ENCODE peak calls at places on chromosomes 3 and 15, in six cellular contexts. One of them, this sample, is unnamed.

GRCh38 chr3:32551087-32551486 is 19.6 kb downstream of the DYNC1LI1 start:
- DNase-seq in fibroblast of pulmonary artery: no peak
- DNase-seq in HFF-Myc: no peak
- DNase-seq in HepG2: no peak
- DNase-seq in Peyer's patch: no peak
- DNase-seq in fibroblast of mammary gland: no peak
- DNase-seq in this sample: no peak

GRCh38 chr15:61227269-61228024 is 1.7 kb downstream of the RORA start:
- DNase-seq in HFF-Myc: peak; percentile 17
- DNase-seq in fibroblast of mammary gland: peak; percentile 65
- DNase-seq in Peyer's patch: no peak
- DNase-seq in fibroblast of pulmonary artery: peak; percentile 40
- DNase-seq in HepG2: no peak
- DNase-seq in this sample: peak; percentile 30

GRCh38 chr15:49723981-49724380 is 103.1 kb downstream of the DTWD1 start:
- DNase-seq in fibroblast of pulmonary artery: no peak
- DNase-seq in HepG2: no peak
- DNase-seq in fibroblast of mammary gland: no peak
- DNase-seq in HFF-Myc: no peak
- DNase-seq in Peyer's patch: no peak
- DNase-seq in this sample: no peak

GRCh38 chr3:178203152-178203551 is 333.1 kb upstream of the KCNMB2 start:
- DNase-seq in HepG2: no peak
- DNase-seq in fibroblast of mammary gland: peak; percentile 51
- DNase-seq in fibroblast of pulmonary artery: peak; percentile 21
- DNase-seq in Peyer's patch: no peak
- DNase-seq in HFF-Myc: no peak
- DNase-seq in this sample: peak; percentile 46

GRCh38 chr3:94525039-94525438 is 462.2 kb downstream of the NSUN3 start:
- DNase-seq in fibroblast of mammary gland: peak; percentile 1
- DNase-seq in HepG2: peak; percentile 60
- DNase-seq in fibroblast of pulmonary artery: peak; percentile 30
- DNase-seq in HFF-Myc: no peak
- DNase-seq in Peyer's patch: no peak
- DNase-seq in this sample: peak; percentile 11

GRCh38 chr3:104510091-104510860 is 856.4 kb upstream of the ALCAM start:
- DNase-seq in fibroblast of pulmonary artery: peak; percentile 22
- DNase-seq in HFF-Myc: no peak
- DNase-seq in Peyer's patch: no peak
- DNase-seq in HepG2: no peak
- DNase-seq in fibroblast of mammary gland: no peak
- DNase-seq in this sample: no peak

GRCh38 chr3:194986208-194987043 is 284.5 kb downstream of the XXYLT1 start:
- DNase-seq in Peyer's patch: no peak
- DNase-seq in HepG2: peak; percentile 25
- DNase-seq in fibroblast of pulmonary artery: no peak
- DNase-seq in fibroblast of mammary gland: no peak
- DNase-seq in HFF-Myc: no peak
- DNase-seq in this sample: no peak

GRCh38 chr3:9022305-9022985 is 59.2 kb upstream of the RAD18 start:
- DNase-seq in HepG2: no peak
- DNase-seq in Peyer's patch: no peak
- DNase-seq in fibroblast of mammary gland: no peak
- DNase-seq in HFF-Myc: no peak
- DNase-seq in fibroblast of pulmonary artery: no peak
- DNase-seq in this sample: no peak

GRCh38 chr3:58323795-58324674 is 8.7 kb upstream of the PXK start:
- DNase-seq in fibroblast of pulmonary artery: no peak
- DNase-seq in Peyer's patch: no peak
- DNase-seq in HFF-Myc: no peak
- DNase-seq in HepG2: no peak
- DNase-seq in fibroblast of mammary gland: no peak
- DNase-seq in this sample: no peak

GRCh38 chr15:56082263-56082761 is 88.9 kb upstream of the NEDD4 start:
- DNase-seq in HFF-Myc: no peak
- DNase-seq in fibroblast of mammary gland: no peak
- DNase-seq in fibroblast of pulmonary artery: no peak
- DNase-seq in Peyer's patch: no peak
- DNase-seq in HepG2: no peak
- DNase-seq in this sample: no peak

GRCh38 chr3:120052685-120053084 is 41.6 kb downstream of the GSK3B start:
- DNase-seq in Peyer's patch: no peak
- DNase-seq in fibroblast of pulmonary artery: no peak
- DNase-seq in HepG2: no peak
- DNase-seq in HFF-Myc: no peak
- DNase-seq in fibroblast of mammary gland: peak; percentile 38
- DNase-seq in this sample: peak; percentile 6

DNA sequence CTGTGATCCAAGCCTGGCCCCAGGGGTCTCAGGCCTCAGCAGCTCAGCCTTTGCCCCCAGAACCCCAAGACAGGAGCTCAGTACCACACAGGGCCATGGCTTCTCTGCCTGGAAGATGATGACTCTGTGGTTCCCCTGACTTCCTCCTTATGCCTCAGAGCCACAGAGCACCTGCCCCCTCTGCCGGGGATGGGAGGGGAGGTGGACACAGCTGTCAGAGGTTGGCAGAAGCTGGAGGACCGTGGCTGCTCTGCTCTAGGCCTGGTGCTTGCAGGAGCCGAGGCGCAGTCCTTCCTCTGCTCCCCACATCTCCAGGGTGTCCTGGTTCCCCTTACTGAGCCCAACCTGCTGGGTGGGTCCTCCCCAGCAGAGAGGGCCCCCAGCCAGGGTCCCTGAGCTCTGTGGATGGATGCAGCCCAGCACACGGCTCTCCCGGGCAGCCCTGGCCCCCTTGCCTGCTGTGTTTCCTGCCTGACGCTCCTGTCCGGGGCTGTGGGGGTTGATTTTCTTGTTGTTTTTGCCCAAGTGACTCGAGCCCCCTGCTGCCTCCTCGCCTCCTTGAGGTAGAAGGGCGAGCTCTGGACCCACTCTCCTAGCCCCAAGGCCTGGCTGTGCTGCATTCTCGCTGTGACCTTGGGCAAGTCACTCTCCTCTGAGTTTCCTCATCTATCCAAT is 36.6 kb downstream of the PSTPIP1 start:
- DNase-seq in HFF-Myc: no peak
- DNase-seq in fibroblast of pulmonary artery: no peak
- DNase-seq in Peyer's patch: peak; percentile 61
- DNase-seq in HepG2: peak; percentile 49
- DNase-seq in fibroblast of mammary gland: no peak
- DNase-seq in this sample: no peak
- TF ChIP-seq CTCF in HFF-Myc: no peak
- TF ChIP-seq CTCF in fibroblast of pulmonary artery: no peak
- TF ChIP-seq CTCF in Peyer's patch: no peak
- TF ChIP-seq CTCF in HepG2: peak; percentile 82
- TF ChIP-seq CTCF in fibroblast of mammary gland: no peak
- TF ChIP-seq CTCF in this sample: no peak

GRCh38 chr3:196793224-196793623 is 53.6 kb downstream of the PAK2 start:
- DNase-seq in fibroblast of mammary gland: peak; percentile 42
- DNase-seq in fibroblast of pulmonary artery: peak; percentile 92
- DNase-seq in HFF-Myc: peak; percentile 20
- DNase-seq in HepG2: peak; percentile 84
- DNase-seq in Peyer's patch: no peak
- DNase-seq in this sample: peak; percentile 89
- H3K4me3 ChIP-seq in fibroblast of mammary gland: no peak overlapping the region
- H3K4me3 ChIP-seq in fibroblast of pulmonary artery: no peak overlapping the region
- H3K4me3 ChIP-seq in HFF-Myc: no peak overlapping the region
- H3K4me3 ChIP-seq in HepG2: no peak overlapping the region
- H3K4me3 ChIP-seq in Peyer's patch: no peak overlapping the region
- H3K4me3 ChIP-seq in this sample: no peak overlapping the region

GRCh38 chr3:44248152-44248551 is 6.5 kb downstream of the TOPAZ1 start:
- DNase-seq in fibroblast of mammary gland: no peak
- DNase-seq in fibroblast of pulmonary artery: no peak
- DNase-seq in HFF-Myc: no peak
- DNase-seq in Peyer's patch: no peak
- DNase-seq in HepG2: no peak
- DNase-seq in this sample: no peak

DNA sequence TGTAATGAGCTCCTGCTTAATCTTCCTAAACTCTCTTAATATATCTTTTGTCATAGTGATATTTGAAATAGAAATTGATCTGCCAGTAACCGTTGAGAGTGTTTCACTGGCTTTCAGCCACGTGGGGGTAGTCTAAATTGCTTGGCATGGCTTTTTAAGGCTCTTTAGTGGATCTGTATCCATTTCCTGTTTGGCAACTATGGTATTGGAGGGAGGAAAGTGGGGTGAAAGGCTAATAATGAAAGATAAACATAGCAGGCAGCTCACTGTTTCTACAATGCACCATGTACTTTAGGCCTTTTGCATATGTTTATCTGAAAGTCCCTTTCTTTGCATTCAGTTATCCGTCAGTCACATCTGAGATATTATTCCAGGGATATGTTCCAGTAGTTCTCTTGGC is 10.6 kb downstream of the TOPAZ1 start:
- DNase-seq in HFF-Myc: no peak
- DNase-seq in HepG2: no peak
- DNase-seq in Peyer's patch: no peak
- DNase-seq in fibroblast of pulmonary artery: peak; percentile 13
- DNase-seq in fibroblast of mammary gland: no peak
- DNase-seq in this sample: no peak
- TF ChIP-seq CTCF in HFF-Myc: no peak
- TF ChIP-seq CTCF in HepG2: no peak
- TF ChIP-seq CTCF in Peyer's patch: no peak
- TF ChIP-seq CTCF in fibroblast of pulmonary artery: no peak
- TF ChIP-seq CTCF in fibroblast of mammary gland: no peak
- TF ChIP-seq CTCF in this sample: no peak

GRCh38 chr3:54999159-54999558 is 71.3 kb upstream of the LRTM1 start:
- DNase-seq in fibroblast of pulmonary artery: peak; percentile 95
- DNase-seq in fibroblast of mammary gland: peak; percentile 92
- DNase-seq in HepG2: peak; percentile 2
- DNase-seq in HFF-Myc: peak; percentile 40
- DNase-seq in Peyer's patch: no peak
- DNase-seq in this sample: peak; percentile 90

GRCh38 chr3:54999801-55000200 is 71.9 kb upstream of the LRTM1 start:
- DNase-seq in HepG2: no peak
- DNase-seq in Peyer's patch: no peak
- DNase-seq in fibroblast of mammary gland: no peak
- DNase-seq in HFF-Myc: no peak
- DNase-seq in fibroblast of pulmonary artery: peak; percentile 10
- DNase-seq in this sample: peak; percentile 80

GRCh38 chr3:55000546-55000945 is 72.7 kb upstream of the LRTM1 start:
- DNase-seq in fibroblast of mammary gland: peak; percentile 90
- DNase-seq in Peyer's patch: no peak
- DNase-seq in HepG2: no peak
- DNase-seq in HFF-Myc: peak; percentile 75
- DNase-seq in fibroblast of pulmonary artery: peak; percentile 88
- DNase-seq in this sample: peak; percentile 86

GRCh38 chr3:55002416-55002930 is 74.6 kb upstream of the LRTM1 start:
- DNase-seq in Peyer's patch: no peak
- DNase-seq in fibroblast of mammary gland: no peak
- DNase-seq in fibroblast of pulmonary artery: no peak
- DNase-seq in HepG2: no peak
- DNase-seq in HFF-Myc: no peak
- DNase-seq in this sample: peak; percentile 43

DNA sequence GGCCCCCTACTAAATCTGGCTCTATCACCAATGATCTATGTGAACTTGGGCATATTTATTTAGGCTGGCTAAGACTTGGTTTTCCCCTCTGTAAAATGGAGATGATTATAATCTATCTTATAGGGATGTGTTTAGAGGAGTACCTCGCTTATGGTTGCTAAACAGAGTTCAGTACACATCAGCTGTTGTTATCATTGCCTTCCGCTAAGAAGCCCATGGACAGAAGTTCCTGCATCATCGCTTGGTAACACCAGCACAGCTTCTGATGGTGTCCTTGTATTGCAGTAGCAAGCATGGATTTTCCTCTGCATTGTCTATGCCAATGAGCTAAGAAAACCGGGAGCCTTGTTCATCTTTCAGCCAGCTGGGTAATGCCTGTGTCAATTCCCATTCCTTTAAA is 73.1 kb upstream of the LRTM1 start:
- DNase-seq in HepG2: no peak
- DNase-seq in Peyer's patch: no peak
- DNase-seq in fibroblast of mammary gland: no peak
- DNase-seq in HFF-Myc: no peak
- DNase-seq in fibroblast of pulmonary artery: no peak
- DNase-seq in this sample: peak; percentile 11
- H3K4me3 ChIP-seq in HepG2: no peak overlapping the region
- H3K4me3 ChIP-seq in Peyer's patch: no peak overlapping the region
- H3K4me3 ChIP-seq in fibroblast of mammary gland: no peak overlapping the region
- H3K4me3 ChIP-seq in HFF-Myc: no peak overlapping the region
- H3K4me3 ChIP-seq in fibroblast of pulmonary artery: no peak overlapping the region
- H3K4me3 ChIP-seq in this sample: no peak overlapping the region

DNA sequence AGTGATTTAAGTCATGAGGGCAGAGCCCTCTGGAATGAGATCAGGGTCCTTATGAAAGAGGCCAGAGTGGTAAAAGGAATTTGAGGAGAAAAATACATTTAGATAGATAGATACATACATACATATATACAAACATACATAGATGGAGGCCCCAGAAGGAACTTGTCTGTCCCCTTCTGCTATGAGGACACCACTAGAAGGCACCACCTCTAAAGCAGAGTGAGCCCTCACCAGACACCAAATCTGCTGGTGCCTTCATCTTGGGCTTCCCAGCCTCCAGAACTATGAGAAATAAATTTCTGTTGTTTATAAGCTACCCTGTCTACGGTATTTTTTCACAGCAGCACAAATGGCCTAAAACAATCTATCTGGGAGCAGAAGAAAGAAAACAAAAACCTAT is 7.9 kb downstream of the TBC1D2B start:
- DNase-seq in Peyer's patch: no peak
- DNase-seq in fibroblast of pulmonary artery: no peak
- DNase-seq in fibroblast of mammary gland: no peak
- DNase-seq in HepG2: no peak
- DNase-seq in HFF-Myc: no peak
- DNase-seq in this sample: no peak
- TF ChIP-seq CTCF in Peyer's patch: no peak
- TF ChIP-seq CTCF in fibroblast of pulmonary artery: no peak
- TF ChIP-seq CTCF in fibroblast of mammary gland: no peak
- TF ChIP-seq CTCF in HepG2: no peak
- TF ChIP-seq CTCF in HFF-Myc: no peak
- TF ChIP-seq CTCF in this sample: no peak

GRCh38 chr15:90529008-90529368 is 735 bp upstream of the CRTC3 start:
- DNase-seq in HepG2: no peak
- DNase-seq in fibroblast of mammary gland: no peak
- DNase-seq in fibroblast of pulmonary artery: no peak
- DNase-seq in HFF-Myc: no peak
- DNase-seq in Peyer's patch: no peak
- DNase-seq in this sample: no peak
- H3K4me3 ChIP-seq in HepG2: peak overlapping the region; percentile 86
- H3K4me3 ChIP-seq in fibroblast of mammary gland: peak overlapping the region; percentile 52
- H3K4me3 ChIP-seq in fibroblast of pulmonary artery: no peak overlapping the region
- H3K4me3 ChIP-seq in HFF-Myc: peak overlapping the region; percentile 87
- H3K4me3 ChIP-seq in Peyer's patch: peak overlapping the region; percentile 77
- H3K4me3 ChIP-seq in this sample: peak overlapping the region; percentile 69

This sample was measured in fibroblast of villous mesenchyme.